ENCODE peak calls at places on chromosome 5, in four cellular contexts. One of them, this sample, is unnamed.

GRCh38 chr5:150723845-150724244 is 23.0 kb upstream of the RBM22 start:
- DNase-seq in heart left ventricle: no peak
- DNase-seq in stomach: no peak
- DNase-seq in HCT116: no peak
- DNase-seq in this sample: no peak

GRCh38 chr5:111772456-111772855 is 15.5 kb upstream of the NREP start:
- DNase-seq in heart left ventricle: no peak
- DNase-seq in stomach: no peak
- DNase-seq in HCT116: no peak
- DNase-seq in this sample: no peak

GRCh38 chr5:98205691-98206461 is 567.6 kb upstream of the RGMB start:
- DNase-seq in heart left ventricle: no peak
- DNase-seq in stomach: no peak
- DNase-seq in HCT116: no peak
- DNase-seq in this sample: no peak

GRCh38 chr5:158456756-158457155 is 597.8 kb upstream of the CLINT1 start:
- DNase-seq in heart left ventricle: no peak
- DNase-seq in stomach: no peak
- DNase-seq in HCT116: no peak
- DNase-seq in this sample: no peak

GRCh38 chr5:150789943-150790611 is 11.5 kb downstream of the SMIM3 start:
- DNase-seq in heart left ventricle: no peak
- DNase-seq in stomach: no peak
- DNase-seq in HCT116: peak; percentile 85
- DNase-seq in this sample: no peak

GRCh38 chr5:372556-372910 is 51.0 kb downstream of the AHRR start:
- DNase-seq in heart left ventricle: peak; percentile 8
- DNase-seq in stomach: peak; percentile 20
- DNase-seq in HCT116: no peak
- DNase-seq in this sample: no peak

GRCh38 chr5:135186662-135187522 is 152.9 kb upstream of the PITX1 start:
- DNase-seq in heart left ventricle: no peak
- DNase-seq in stomach: no peak
- DNase-seq in HCT116: no peak
- DNase-seq in this sample: no peak

GRCh38 chr5:40428129-40428528 is 251.6 kb upstream of the PTGER4 start:
- DNase-seq in heart left ventricle: no peak
- DNase-seq in stomach: no peak
- DNase-seq in HCT116: no peak
- DNase-seq in this sample: no peak

GRCh38 chr5:116575635-116576042 is 1.0 kb upstream of the SEMA6A start:
- DNase-seq in heart left ventricle: no peak
- DNase-seq in stomach: no peak
- DNase-seq in HCT116: no peak
- DNase-seq in this sample: no peak

GRCh38 chr5:117336208-117336607 is 761.6 kb upstream of the SEMA6A start:
- DNase-seq in heart left ventricle: no peak
- DNase-seq in stomach: no peak
- DNase-seq in HCT116: no peak
- DNase-seq in this sample: no peak

GRCh38 chr5:179185256-179186091 is 125.3 kb downstream of the ZNF354C start:
- DNase-seq in heart left ventricle: no peak
- DNase-seq in stomach: no peak
- DNase-seq in HCT116: no peak
- DNase-seq in this sample: no peak

GRCh38 chr5:108028411-108028810 is 353.5 kb downstream of the FBXL17 start:
- DNase-seq in heart left ventricle: no peak
- DNase-seq in stomach: no peak
- DNase-seq in HCT116: no peak
- DNase-seq in this sample: no peak

GRCh38 chr5:14809369-14810144 is 62.0 kb downstream of the ANKH start:
- DNase-seq in heart left ventricle: peak; percentile 57
- DNase-seq in stomach: peak; percentile 39
- DNase-seq in HCT116: peak; percentile 79
- DNase-seq in this sample: no peak

GRCh38 chr5:160356550-160357347 is 13.7 kb downstream of the C1QTNF2 start:
- DNase-seq in heart left ventricle: no peak
- DNase-seq in stomach: no peak
- DNase-seq in HCT116: no peak
- DNase-seq in this sample: no peak

GRCh38 chr5:14156611-14157493 is 13.7 kb downstream of the TRIO start:
- DNase-seq in heart left ventricle: peak; percentile 56
- DNase-seq in stomach: no peak
- DNase-seq in HCT116: peak; percentile 32
- DNase-seq in this sample: no peak

GRCh38 chr5:76472338-76473336 is 69.6 kb downstream of the IQGAP2 start:
- DNase-seq in heart left ventricle: no peak
- DNase-seq in stomach: no peak
- DNase-seq in HCT116: no peak
- DNase-seq in this sample: no peak

GRCh38 chr5:109406719-109407118 is 3.1 kb downstream of the PJA2 start:
- DNase-seq in heart left ventricle: no peak
- DNase-seq in stomach: no peak
- DNase-seq in HCT116: no peak
- DNase-seq in this sample: no peak

GRCh38 chr5:31921852-31922305 is 252.2 kb downstream of the GOLPH3 start:
- DNase-seq in heart left ventricle: no peak
- DNase-seq in stomach: no peak
- DNase-seq in HCT116: no peak
- DNase-seq in this sample: no peak

GRCh38 chr5:180816608-180817534 is 14.3 kb upstream of the MGAT1 start:
- DNase-seq in heart left ventricle: peak; percentile 76
- DNase-seq in stomach: no peak
- DNase-seq in HCT116: no peak
- DNase-seq in this sample: no peak

DNA sequence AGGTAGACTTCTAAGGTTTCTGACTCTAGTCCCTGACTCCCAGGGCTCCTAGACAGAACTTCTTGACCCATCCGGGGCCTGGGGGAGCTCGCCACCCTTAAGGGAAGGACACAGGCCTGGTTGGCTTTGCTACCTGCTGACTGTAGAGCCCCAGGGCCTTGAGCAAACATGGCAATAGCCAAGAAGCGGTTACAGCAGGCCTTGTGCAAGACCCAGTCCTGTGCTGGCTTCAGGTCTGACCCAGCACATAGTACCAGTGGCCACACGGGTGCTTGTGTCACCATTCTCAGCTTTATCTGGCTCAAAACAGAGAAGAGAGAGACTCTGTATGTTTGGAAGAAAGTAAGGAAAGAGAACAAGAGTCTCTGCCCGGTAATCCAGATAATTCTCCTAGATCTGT is 41.8 kb downstream of the AP3B1 start:
- DNase-seq in heart left ventricle: no peak
- DNase-seq in stomach: no peak
- DNase-seq in HCT116: no peak
- DNase-seq in this sample: no peak
- H3K4me3 ChIP-seq in heart left ventricle: no peak overlapping the region
- H3K4me3 ChIP-seq in stomach: no peak overlapping the region
- H3K4me3 ChIP-seq in HCT116: no peak overlapping the region
- H3K4me3 ChIP-seq in this sample: no peak overlapping the region

GRCh38 chr5:71907001-71907564 is 188.0 kb downstream of the CARTPT start:
- DNase-seq in heart left ventricle: no peak
- DNase-seq in stomach: no peak
- DNase-seq in HCT116: no peak
- DNase-seq in this sample: no peak
- H3K27ac ChIP-seq in heart left ventricle: no peak overlapping the region
- H3K27ac ChIP-seq in stomach: no peak overlapping the region
- H3K27ac ChIP-seq in HCT116: peak overlapping the region; percentile 13
- H3K27ac ChIP-seq in this sample: no peak overlapping the region

DNA sequence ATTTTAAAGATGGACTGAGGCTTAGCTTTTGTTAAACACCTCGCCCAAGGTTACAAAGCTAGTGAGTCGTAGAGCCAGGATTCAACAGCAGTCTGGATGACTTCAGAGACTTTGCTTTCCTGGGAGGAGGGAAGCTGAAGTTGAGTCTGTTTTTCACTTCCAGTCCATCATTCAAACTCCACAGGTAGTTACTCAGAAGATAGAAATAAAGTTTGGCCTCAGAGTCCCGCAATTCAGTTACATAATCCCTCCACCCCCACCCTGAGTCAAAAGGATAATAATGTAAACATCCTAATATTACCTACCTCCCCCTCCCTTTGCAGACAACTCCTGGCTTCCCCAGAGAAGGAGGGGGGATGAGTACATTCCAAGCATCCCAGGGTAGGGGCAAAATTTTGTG is 8.1 kb downstream of the HBEGF start:
- DNase-seq in heart left ventricle: no peak
- DNase-seq in stomach: no peak
- DNase-seq in HCT116: no peak
- DNase-seq in this sample: no peak
- H3K36me3 ChIP-seq in heart left ventricle: peaks cover 63% of the 10 kb centered on the region
- H3K36me3 ChIP-seq in stomach: peaks cover 25% of the 10 kb centered on the region
- H3K36me3 ChIP-seq in HCT116: peaks cover 8% of the 10 kb centered on the region
- H3K36me3 ChIP-seq in this sample: no peaks in the 10 kb centered on the region

GRCh38 chr5:88669314-88669713 is 213.7 kb downstream of the MEF2C start:
- DNase-seq in heart left ventricle: no peak
- DNase-seq in stomach: no peak
- DNase-seq in HCT116: no peak
- DNase-seq in this sample: no peak

GRCh38 chr5:88672644-88673493 is 210.1 kb downstream of the MEF2C start:
- DNase-seq in heart left ventricle: no peak
- DNase-seq in stomach: no peak
- DNase-seq in HCT116: no peak
- DNase-seq in this sample: no peak

GRCh38 chr5:88674262-88675158 is 208.5 kb downstream of the MEF2C start:
- DNase-seq in heart left ventricle: no peak
- DNase-seq in stomach: no peak
- DNase-seq in HCT116: no peak
- DNase-seq in this sample: no peak

GRCh38 chr5:88671408-88671807 is 211.6 kb downstream of the MEF2C start:
- DNase-seq in heart left ventricle: no peak
- DNase-seq in stomach: no peak
- DNase-seq in HCT116: no peak
- DNase-seq in this sample: no peak

GRCh38 chr5:88671808-88672499 is 211.0 kb downstream of the MEF2C start:
- DNase-seq in heart left ventricle: no peak
- DNase-seq in stomach: no peak
- DNase-seq in HCT116: no peak
- DNase-seq in this sample: no peak
- H3K4me3 ChIP-seq in heart left ventricle: no peak overlapping the region
- H3K4me3 ChIP-seq in stomach: no peak overlapping the region
- H3K4me3 ChIP-seq in HCT116: no peak overlapping the region
- H3K4me3 ChIP-seq in this sample: peak overlapping the region; percentile 93

GRCh38 chr5:11547730-11548129 is 356.5 kb downstream of the CTNND2 start:
- DNase-seq in heart left ventricle: no peak
- DNase-seq in stomach: no peak
- DNase-seq in HCT116: no peak
- DNase-seq in this sample: no peak
- H3K27ac ChIP-seq in heart left ventricle: no peak overlapping the region
- H3K27ac ChIP-seq in stomach: no peak overlapping the region
- H3K27ac ChIP-seq in HCT116: no peak overlapping the region
- H3K27ac ChIP-seq in this sample: peak overlapping the region; percentile 37

GRCh38 chr5:37056762-37057161 is 180.2 kb downstream of the NIPBL start:
- DNase-seq in heart left ventricle: no peak
- DNase-seq in stomach: no peak
- DNase-seq in HCT116: no peak
- DNase-seq in this sample: no peak
- H3K36me3 ChIP-seq in heart left ventricle: peaks cover 96% of the 10 kb centered on the region
- H3K36me3 ChIP-seq in stomach: peaks cover 51% of the 10 kb centered on the region
- H3K36me3 ChIP-seq in HCT116: peaks cover 17% of the 10 kb centered on the region
- H3K36me3 ChIP-seq in this sample: peaks cover 60% of the 10 kb centered on the region

GRCh38 chr5:72558383-72558782 is 51.2 kb upstream of the ZNF366 start:
- DNase-seq in heart left ventricle: no peak
- DNase-seq in stomach: no peak
- DNase-seq in HCT116: no peak
- DNase-seq in this sample: no peak

GRCh38 chr5:72555871-72556270 is 48.7 kb upstream of the ZNF366 start:
- DNase-seq in heart left ventricle: no peak
- DNase-seq in stomach: no peak
- DNase-seq in HCT116: no peak
- DNase-seq in this sample: peak; percentile 39

GRCh38 chr5:72557576-72558336 is 50.5 kb upstream of the ZNF366 start:
- DNase-seq in heart left ventricle: no peak
- DNase-seq in stomach: no peak
- DNase-seq in HCT116: no peak
- DNase-seq in this sample: no peak

GRCh38 chr5:72556351-72557146 is 49.3 kb upstream of the ZNF366 start:
- DNase-seq in heart left ventricle: peak; percentile 52
- DNase-seq in stomach: peak; percentile 34
- DNase-seq in HCT116: no peak
- DNase-seq in this sample: peak; percentile 22

GRCh38 chr5:72557147-72557501 is 49.9 kb upstream of the ZNF366 start:
- DNase-seq in heart left ventricle: no peak
- DNase-seq in stomach: no peak
- DNase-seq in HCT116: no peak
- DNase-seq in this sample: no peak
- H3K4me3 ChIP-seq in heart left ventricle: peak overlapping the region; percentile 57
- H3K4me3 ChIP-seq in stomach: peak overlapping the region; percentile 40
- H3K4me3 ChIP-seq in HCT116: no peak overlapping the region
- H3K4me3 ChIP-seq in this sample: peak overlapping the region; percentile 71

GRCh38 chr5:172699999-172700685 is 59.1 kb downstream of the NEURL1B start:
- DNase-seq in heart left ventricle: no peak
- DNase-seq in stomach: no peak
- DNase-seq in HCT116: no peak
- DNase-seq in this sample: no peak
- H3K27ac ChIP-seq in heart left ventricle: peak overlapping the region; percentile 69
- H3K27ac ChIP-seq in stomach: no peak overlapping the region
- H3K27ac ChIP-seq in HCT116: no peak overlapping the region
- H3K27ac ChIP-seq in this sample: no peak overlapping the region